ENCODE peak calls at places on chromosome 17, in six cellular contexts. D, H, E, A, X and C are unnamed samples. For H3K4me1, the result is how much of the 10 kb centered on the place peaks cover.

GRCh38 chr17:9386401-9386800 is 189.2 kb downstream of the STX8 start:
- DNase-seq in D (no peak), H (no peak), E (no peak), A (no peak), X (no peak), C (no peak)

GRCh38 chr17:16662936-16663335 is 9.3 kb upstream of the ZNF624 start:
- DNase-seq in D (no peak), H (no peak), E (no peak), A (no peak), X (no peak), C (no peak)

GRCh38 chr17:70320642-70321345 is 151.5 kb downstream of the KCNJ2 start:
- DNase-seq in D (no peak), H (no peak), E (no peak), A (no peak), X (peak), C (peak)

GRCh38 chr17:76191891-76192290 is 48.4 kb downstream of the RNF157 start:
- DNase-seq in D (peak), H (no peak), E (no peak), A (peak), X (no peak), C (no peak)

GRCh38 chr17:55005520-55005919 is 37.0 kb downstream of the STXBP4 start:
- DNase-seq in D (no peak), H (peak), E (no peak), A (peak), X (no peak), C (no peak)

GRCh38 chr17:28920191-28920590 is 17.3 kb upstream of the DHRS13 start:
- DNase-seq in D (no peak), H (no peak), E (no peak), A (no peak), X (no peak), C (no peak)

GRCh38 chr17:2905269-2905668 is 109.0 kb downstream of the RAP1GAP2 start:
- DNase-seq in D (no peak), H (no peak), E (no peak), A (no peak), X (no peak), C (no peak)

GRCh38 chr17:82440991-82441627 is 9.4 kb downstream of the CYBC1 start:
- DNase-seq in D (no peak), H (no peak), E (peak), A (peak), X (no peak), C (no peak)

GRCh38 chr17:61368832-61369468 is 30.7 kb upstream of the TBX2 start:
- DNase-seq in D (no peak), H (no peak), E (no peak), A (no peak), X (no peak), C (no peak)

GRCh38 chr17:53092072-53092471 is 730.7 kb upstream of the KIF2B start:
- DNase-seq in D (no peak), H (no peak), E (no peak), A (no peak), X (no peak), C (no peak)

GRCh38 chr17:65013613-65014391 is 42.7 kb downstream of the GNA13 start:
- DNase-seq in D (no peak), H (no peak), E (no peak), A (no peak), X (no peak), C (no peak)

GRCh38 chr17:67544364-67544763 is 167.3 kb downstream of the PITPNC1 start:
- DNase-seq in D (no peak), H (no peak), E (no peak), A (no peak), X (no peak), C (no peak)

GRCh38 chr17:68021963-68022362 is 13.6 kb upstream of the KPNA2 start:
- DNase-seq in D (no peak), H (no peak), E (no peak), A (no peak), X (no peak), C (no peak)

GRCh38 chr17:49557204-49558024 is 18.3 kb upstream of the NXPH3 start:
- DNase-seq in D (no peak), H (peak), E (no peak), A (peak), X (no peak), C (no peak)

GRCh38 chr17:74815067-74815466 is 38.9 kb upstream of the NAT9 start:
- DNase-seq in D (no peak), H (no peak), E (no peak), A (no peak), X (no peak), C (no peak)

GRCh38 chr17:74599023-74599399 is 6.9 kb upstream of the CD300LD start:
- DNase-seq in D (no peak), H (no peak), E (no peak), A (no peak), X (no peak), C (no peak)

GRCh38 chr17:77281024-77281903 is 140.5 kb downstream of the SEC14L1 start:
- DNase-seq in D (no peak), H (peak), E (peak), A (peak), X (peak), C (peak)

GRCh38 chr17:77832180-77832560 is 126.3 kb upstream of the TNRC6C start:
- DNase-seq in D (no peak), H (no peak), E (peak), A (no peak), X (peak), C (no peak)

GRCh38 chr17:51427259-51428255 is 167.2 kb downstream of the UTP18 start:
- DNase-seq in D (peak), H (no peak), E (no peak), A (no peak), X (no peak), C (no peak)

GRCh38 chr17:29710891-29711418 is 88.2 kb upstream of the CORO6 start:
- DNase-seq in D (no peak), H (peak), E (no peak), A (no peak), X (no peak), C (no peak)

GRCh38 chr17:64107517-64108235 is 22.3 kb downstream of the ERN1 start:
- DNase-seq in D (no peak), H (no peak), E (no peak), A (no peak), X (no peak), C (no peak)

GRCh38 chr17:41907185-41907556 is 11.6 kb downstream of the ACLY start:
- DNase-seq in D (no peak), H (no peak), E (no peak), A (no peak), X (no peak), C (no peak)

GRCh38 chr17:72931635-72932034 is 160.9 kb downstream of the SLC39A11 start:
- DNase-seq in D (peak), H (peak), E (no peak), A (no peak), X (no peak), C (no peak)

GRCh38 chr17:9729034-9729650 is 62.2 kb downstream of the DHRS7C start:
- DNase-seq in D (peak), H (peak), E (no peak), A (peak), X (no peak), C (no peak)

GRCh38 chr17:56708670-56709410 is 115.3 kb downstream of the NOG start:
- DNase-seq in D (no peak), H (no peak), E (no peak), A (no peak), X (no peak), C (no peak)

GRCh38 chr17:19979917-19980770 is 2.5 kb upstream of the AKAP10 start:
- DNase-seq in D (no peak), H (no peak), E (peak), A (no peak), X (peak), C (peak)

GRCh38 chr17:76095943-76096342 is 7.6 kb downstream of the EXOC7 start:
- DNase-seq in D (no peak), H (no peak), E (no peak), A (no peak), X (peak), C (no peak)

GRCh38 chr17:82888583-82889495 is 49.0 kb upstream of the ZNF750 start:
- DNase-seq in D (no peak), H (peak), E (peak), A (no peak), X (peak), C (no peak)

DNA sequence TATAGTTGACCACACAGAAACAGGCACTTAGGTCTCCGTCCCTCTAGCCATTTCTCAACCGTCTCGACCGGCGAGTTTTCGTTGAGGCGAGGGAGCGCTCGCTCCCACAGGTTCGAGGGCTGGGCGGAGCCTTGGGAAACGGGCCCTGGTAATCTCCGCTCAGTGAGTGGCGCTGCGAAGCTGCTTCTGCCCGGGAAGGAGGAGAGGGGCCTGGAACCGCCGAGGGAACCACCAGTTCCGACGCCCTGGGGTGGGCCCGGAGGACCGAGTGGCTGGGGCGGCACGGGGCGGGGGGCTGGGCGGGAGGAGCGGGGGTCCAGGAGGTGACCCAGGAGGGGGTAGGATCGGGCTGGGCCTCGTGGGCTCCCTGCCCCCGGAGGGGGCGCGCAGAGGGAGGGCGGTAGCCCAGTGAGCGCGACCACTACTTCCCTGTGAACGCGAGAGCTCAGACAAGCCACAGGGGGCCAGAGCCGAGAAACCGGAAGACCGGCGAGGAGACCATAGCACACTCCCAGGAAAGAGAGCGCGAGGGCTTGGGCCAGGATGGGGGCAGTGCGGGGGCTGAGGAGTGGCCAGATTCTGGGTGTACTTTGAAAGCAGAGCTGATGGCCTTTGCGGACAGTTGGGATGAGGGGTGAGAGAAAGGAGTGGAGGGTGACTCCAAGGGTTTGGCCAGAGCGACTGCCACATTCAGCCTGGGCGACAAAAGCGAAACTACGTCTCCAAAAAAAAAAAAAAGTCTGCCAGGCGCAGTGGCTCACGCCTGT is 29.9 kb upstream of the ARL4D start:
- DNase-seq in D (no peak), H (peak), E (peak), A (peak), X (peak), C (peak)
- TF ChIP-seq CTCF in D (peak), H (peak), E (no peak), A (no peak), X (peak), C (no peak)

GRCh38 chr17:46000757-46001156 is 1.7 kb downstream of the STH start:
- DNase-seq in D (no peak), H (no peak), E (no peak), A (no peak), X (no peak), C (no peak)
- H3K4me1 ChIP-seq in D (under half), H (under half), E (under half), A (under half), X (under half), C (under half)

GRCh38 chr17:80164185-80164584 is 5.6 kb upstream of the CARD14 start:
- DNase-seq in D (no peak), H (no peak), E (no peak), A (no peak), X (no peak), C (no peak)
- TF ChIP-seq CTCF in D (no peak), H (no peak), E (no peak), A (no peak), X (no peak), C (no peak)

GRCh38 chr17:1762906-1763829 is 1.3 kb downstream of the SERPINF1 start:
- DNase-seq in D (no peak), H (no peak), E (no peak), A (no peak), X (no peak), C (no peak)

GRCh38 chr17:1765576-1765975 is 3.7 kb downstream of the SERPINF1 start:
- DNase-seq in D (no peak), H (no peak), E (no peak), A (no peak), X (no peak), C (no peak)

GRCh38 chr17:1759529-1759928 is 2.3 kb upstream of the SERPINF1 start:
- DNase-seq in D (no peak), H (no peak), E (no peak), A (no peak), X (no peak), C (no peak)

GRCh38 chr17:1764274-1764673 is 2.4 kb downstream of the SERPINF1 start:
- DNase-seq in D (no peak), H (no peak), E (peak), A (no peak), X (peak), C (peak)

DNA sequence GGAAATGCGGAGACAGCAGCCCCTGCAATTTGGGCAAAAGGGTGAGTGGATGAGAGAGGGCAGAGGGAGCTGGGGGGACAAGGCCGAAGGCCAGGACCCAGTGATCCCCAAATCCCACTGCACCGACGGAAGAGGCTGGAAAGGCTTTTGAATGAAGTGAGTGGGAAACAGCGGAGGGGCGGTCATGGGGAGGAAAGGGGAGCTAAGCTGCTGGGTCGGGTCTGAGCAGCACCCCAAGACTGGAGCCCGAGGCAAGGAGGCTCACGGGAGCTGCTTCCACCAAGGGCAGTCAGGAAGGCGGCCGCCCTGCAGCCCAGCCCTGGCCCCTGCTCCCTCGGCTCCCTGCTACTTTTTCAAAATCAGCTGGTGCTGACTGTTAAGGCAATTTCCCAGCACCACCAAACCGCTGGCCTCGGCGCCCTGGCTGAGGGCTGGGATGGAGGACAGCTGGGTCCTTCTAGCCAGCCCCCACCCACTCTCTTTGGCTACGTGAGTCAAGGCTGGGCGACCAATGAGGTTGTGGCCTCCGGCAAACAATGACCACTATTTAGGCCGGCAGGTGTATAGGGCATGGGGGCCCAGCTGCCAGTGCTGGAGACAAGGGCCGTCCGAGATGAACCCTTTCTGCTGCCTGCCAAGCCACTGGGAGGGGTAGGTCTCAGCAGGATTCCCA is 509 bp downstream of the SERPINF1 start:
- DNase-seq in D (no peak), H (peak), E (no peak), A (no peak), X (no peak), C (no peak)
- H3K4me1 ChIP-seq in D (under half), H (under half), E (under half), A (under half), X (under half), C (under half)